ENCODE peak calls at places on chromosome 18, in six cellular contexts. A is AG04449, X is IMR-90, Q is AG04450, I is left ventricle myocardium inferior, D is HepG2. N is an unnamed sample.

GRCh38 chr18:37253424-37254255 is 312.0 kb downstream of the CELF4 start:
- DNase-seq in I (no peak), D (no peak), Q (no peak), X (no peak), A (no peak), N (no peak)

GRCh38 chr18:73737990-73738389 is 409.6 kb downstream of the FBXO15 start:
- DNase-seq in Q (no peak), A (no peak), D (no peak), I (no peak), X (no peak), N (no peak)

GRCh38 chr18:63244585-63244984 is 75.0 kb downstream of the BCL2 start:
- DNase-seq in Q (no peak), A (no peak), D (no peak), X (no peak), I (no peak), N (no peak)

GRCh38 chr18:49319590-49319989 is 140.9 kb downstream of the DYM start:
- DNase-seq in I (no peak), D (no peak), Q (no peak), X (peak), A (no peak), N (peak)

GRCh38 chr18:24022141-24022540 is 7.6 kb downstream of the TTC39C start:
- DNase-seq in I (no peak), X (peak), D (no peak), Q (no peak), A (no peak), N (peak)

GRCh38 chr18:62329676-62330454 is 4.8 kb downstream of the TNFRSF11A start:
- DNase-seq in D (peak), Q (peak), A (peak), I (peak), X (peak), N (peak)

GRCh38 chr18:24736686-24737085 is 276.2 kb downstream of the HRH4 start:
- DNase-seq in I (no peak), D (no peak), X (no peak), Q (no peak), A (no peak), N (no peak)

GRCh38 chr18:9627642-9628041 is 13.3 kb upstream of the PPP4R1 start:
- DNase-seq in A (no peak), X (peak), Q (no peak), D (no peak), I (no peak), N (peak)

GRCh38 chr18:35337256-35337655 is 7.0 kb downstream of the ZNF24 start:
- DNase-seq in I (no peak), X (no peak), D (no peak), A (no peak), Q (no peak), N (peak)

GRCh38 chr18:45802814-45803492 is 22.5 kb upstream of the SIGLEC15 start:
- DNase-seq in D (no peak), X (peak), I (no peak), A (peak), Q (peak), N (peak)

GRCh38 chr18:40678318-40678717 is 1276.7 kb upstream of the PIK3C3 start:
- DNase-seq in D (no peak), I (no peak), X (no peak), A (no peak), Q (no peak), N (no peak)

GRCh38 chr18:64103979-64104378 is 44.9 kb downstream of the LINC00305 start:
- DNase-seq in I (no peak), D (peak), X (no peak), Q (no peak), A (no peak), N (peak)

GRCh38 chr18:46002934-46003333 is 35.8 kb upstream of the EPG5 start:
- DNase-seq in A (no peak), Q (no peak), X (no peak), I (no peak), D (no peak), N (no peak)

GRCh38 chr18:13183359-13183758 is 35.2 kb upstream of the LDLRAD4 start:
- DNase-seq in I (no peak), X (no peak), A (no peak), Q (no peak), D (no peak), N (no peak)
- TF ChIP-seq CTCF in I (no peak), X (no peak), A (no peak), Q (no peak), D (no peak), N (no peak)

GRCh38 chr18:22913861-22914260 is 19.3 kb upstream of the RBBP8 start:
- DNase-seq in X (no peak), D (no peak), Q (no peak), I (no peak), A (no peak), N (no peak)
- H3K4me3 ChIP-seq in X (no peak), D (no peak), Q (no peak), I (no peak), A (no peak), N (no peak)

GRCh38 chr18:31217455-31217854 is 54.8 kb upstream of the DSC1 start:
- DNase-seq in Q (no peak), A (no peak), I (no peak), X (no peak), D (no peak), N (peak)
- TF ChIP-seq CTCF in Q (no peak), A (no peak), I (no peak), X (no peak), D (no peak), N (no peak)

GRCh38 chr18:34122724-34123334 is 101.9 kb downstream of the NOL4 start:
- DNase-seq in Q (peak), X (peak), I (no peak), D (peak), A (no peak), N (peak)

GRCh38 chr18:34121157-34121807 is 103.4 kb downstream of the NOL4 start:
- DNase-seq in I (no peak), X (no peak), Q (no peak), D (peak), A (no peak), N (peak)

GRCh38 chr18:34115409-34116081 is 109.2 kb downstream of the NOL4 start:
- DNase-seq in I (no peak), A (no peak), Q (no peak), X (no peak), D (peak), N (peak)

GRCh38 chr18:34117319-34117718 is 107.4 kb downstream of the NOL4 start:
- DNase-seq in Q (no peak), I (no peak), D (no peak), A (no peak), X (no peak), N (no peak)

DNA sequence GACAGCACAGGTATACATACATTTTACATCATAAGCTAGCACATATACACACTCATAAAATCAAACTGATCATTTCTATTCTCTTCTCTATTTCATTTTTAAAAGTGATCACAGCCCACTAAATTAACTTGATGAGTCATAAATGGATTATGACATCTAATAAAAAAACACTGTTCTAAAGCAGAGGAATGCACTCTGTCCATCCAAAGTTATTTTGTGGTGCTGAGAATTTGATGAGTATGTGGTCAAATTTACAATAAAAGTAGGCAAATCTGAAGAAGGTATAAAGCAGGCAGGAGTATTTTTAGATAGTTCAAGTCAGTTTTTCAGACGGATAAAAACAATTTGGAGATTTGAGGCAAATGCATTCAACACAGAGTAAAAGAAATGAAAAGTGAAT is 104.4 kb downstream of the NOL4 start:
- DNase-seq in A (no peak), X (no peak), Q (no peak), I (no peak), D (no peak), N (peak)
- H3K4me3 ChIP-seq in A (no peak), X (no peak), Q (no peak), I (no peak), D (no peak), N (no peak)

DNA sequence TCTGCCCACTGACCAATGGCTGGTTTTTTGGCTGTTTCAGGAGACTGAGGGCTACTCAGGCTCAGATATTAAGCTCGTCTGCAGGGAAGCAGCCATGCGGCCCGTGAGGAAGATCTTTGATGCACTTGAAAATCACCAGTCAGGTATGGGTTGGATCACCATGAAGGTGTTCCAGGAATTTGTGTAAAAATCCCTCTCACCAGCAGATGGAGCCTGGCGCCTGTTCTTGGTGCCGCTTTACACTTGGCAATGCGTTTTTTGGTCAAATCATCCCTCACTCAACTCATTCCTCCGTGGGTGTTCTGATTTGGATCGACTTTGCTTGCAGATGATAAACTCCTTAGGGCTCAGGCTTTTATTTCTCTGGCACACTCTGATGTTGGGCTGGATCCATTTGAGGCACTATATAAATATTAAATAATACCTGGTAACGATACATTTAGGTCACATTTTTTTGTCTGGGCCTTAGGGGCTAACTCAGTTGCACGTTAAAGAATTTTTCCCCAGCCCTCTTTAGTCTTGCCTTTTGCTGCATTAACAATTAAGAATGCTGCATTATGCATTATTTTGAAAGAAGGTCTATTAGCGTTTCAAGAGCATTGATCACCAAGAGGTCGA is 50.0 kb downstream of the HDHD2 start:
- DNase-seq in Q (peak), A (no peak), X (peak), I (peak), D (peak), N (peak)
- TF ChIP-seq CTCF in Q (peak), A (peak), X (peak), I (peak), D (peak), N (peak)

GRCh38 chr18:39594206-39594605 is 2028.6 kb upstream of the CELF4 start:
- DNase-seq in Q (no peak), D (no peak), I (no peak), X (no peak), A (no peak), N (no peak)

GRCh38 chr18:39596216-39596615 is 2030.6 kb upstream of the CELF4 start:
- DNase-seq in Q (peak), X (peak), D (no peak), I (no peak), A (no peak), N (no peak)

GRCh38 chr18:39599251-39599650 is 2033.7 kb upstream of the CELF4 start:
- DNase-seq in D (no peak), I (no peak), X (no peak), Q (no peak), A (no peak), N (no peak)

GRCh38 chr18:39600894-39601293 is 2035.3 kb upstream of the CELF4 start:
- DNase-seq in Q (no peak), I (no peak), D (no peak), A (no peak), X (no peak), N (peak)

DNA sequence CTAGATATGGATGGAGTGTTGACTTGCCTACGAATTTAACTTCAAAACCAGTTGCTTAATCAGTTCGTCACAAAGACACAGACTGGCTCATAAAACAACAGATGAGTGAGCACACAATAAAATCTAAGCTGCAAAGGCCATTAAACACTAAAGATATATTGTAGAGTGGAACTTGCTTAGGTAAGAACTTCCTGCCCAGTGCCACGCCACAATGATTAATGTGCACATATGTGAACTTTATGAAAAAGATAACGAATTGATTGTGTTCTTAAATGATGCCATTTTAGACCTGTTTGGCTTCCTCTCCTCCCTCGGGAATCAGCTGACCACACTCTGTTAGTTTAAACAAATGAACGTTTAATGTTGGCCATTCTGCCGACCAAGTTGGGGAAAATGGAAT is 2031.3 kb upstream of the CELF4 start:
- DNase-seq in X (no peak), Q (no peak), D (no peak), A (no peak), I (no peak), N (no peak)
- H3K4me3 ChIP-seq in X (no peak), Q (no peak), D (no peak), A (no peak), I (no peak), N (no peak)

DNA sequence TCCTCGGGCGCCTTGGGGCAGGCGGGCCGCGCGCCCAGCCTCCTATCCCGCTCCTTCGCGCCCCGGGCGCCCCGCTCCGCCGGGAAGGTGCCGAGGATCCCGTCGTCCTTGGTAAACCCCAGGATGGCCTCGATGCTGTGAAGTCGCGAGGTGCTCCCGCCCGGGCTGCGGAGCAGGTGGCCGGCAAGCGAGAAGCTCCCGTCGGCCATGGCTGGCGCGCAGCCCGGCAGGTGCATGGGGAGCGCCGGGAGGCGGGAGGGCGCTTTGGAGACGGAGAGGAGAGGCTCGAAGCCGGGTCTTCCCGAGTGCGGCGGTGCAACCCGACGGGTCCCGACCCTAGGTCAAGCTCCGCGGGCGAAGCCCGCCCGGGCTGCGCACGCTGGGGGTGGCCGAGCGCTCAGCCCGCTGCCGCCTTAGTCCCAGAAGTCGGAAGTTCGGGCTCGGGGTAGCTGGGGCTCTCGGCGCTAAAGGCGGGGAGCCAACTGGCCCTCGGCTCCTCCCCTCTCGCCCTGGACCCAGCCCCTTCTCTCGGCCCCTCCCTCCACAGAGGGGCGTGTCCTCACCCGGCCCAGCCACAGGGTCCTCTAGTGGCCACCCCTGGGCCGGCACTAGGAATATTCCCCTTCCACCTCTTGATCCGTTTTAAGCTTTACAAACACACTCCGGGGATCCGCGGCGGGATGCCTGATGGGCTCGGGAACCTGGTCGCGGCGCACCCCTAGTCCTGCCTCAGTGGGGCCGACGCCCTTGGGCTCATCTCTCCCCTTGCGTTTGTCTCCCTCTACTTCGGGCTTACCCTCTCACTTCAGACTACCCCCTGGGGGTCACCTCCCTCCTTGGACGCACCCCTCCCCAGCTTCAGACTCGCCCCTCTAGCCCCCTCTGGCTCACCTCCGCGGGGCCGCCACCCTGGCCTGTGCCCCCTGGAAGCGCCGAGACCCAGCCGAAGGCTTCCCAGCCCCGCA is at the start of gene RAX:
- DNase-seq in Q (no peak), D (no peak), A (no peak), I (no peak), X (no peak), N (peak)
- TF ChIP-seq CTCF in Q (no peak), D (no peak), A (peak), I (no peak), X (peak), N (peak)

N was measured in choroid plexus epithelial cell.